ENCODE peak calls at places on chromosome 10, in nine cellular contexts. G is fibroblast of lung; R is H1; F is brain microvascular endothelial cell; Z is HL-60; Y is neural progenitor cell; A is CD8-positive, alpha-beta T cell; U is AG04450; S is hepatocyte. I is an unnamed sample.

GRCh38 chr10:29142516-29143314 is 146.2 kb upstream of the LYZL1 start:
- DNase-seq in S (peak), Y (peak), F (no peak), G (no peak), R (peak), U (no peak), Z (no peak), A (no peak), I (no peak)

GRCh38 chr10:131177431-131178327 is 133.8 kb downstream of the TCERG1L start:
- DNase-seq in R (peak), G (no peak), U (no peak), Y (no peak), Z (no peak), A (no peak), F (no peak), S (peak), I (no peak)

GRCh38 chr10:124722812-124723783 is 21.1 kb downstream of the FAM53B start:
- DNase-seq in S (no peak), G (no peak), Y (no peak), Z (no peak), R (no peak), F (no peak), U (no peak), A (no peak), I (no peak)

GRCh38 chr10:71267508-71268240 is 51.4 kb upstream of the SLC29A3 start:
- DNase-seq in U (no peak), A (no peak), F (no peak), Y (no peak), G (no peak), Z (no peak), S (no peak), R (no peak), I (no peak)

GRCh38 chr10:5948999-5949759 is 28.2 kb downstream of the IL15RA start:
- DNase-seq in Z (no peak), R (peak), F (peak), G (peak), U (peak), S (peak), Y (peak), A (no peak), I (peak)

GRCh38 chr10:125116041-125116649 is 44.2 kb downstream of the CTBP2 start:
- DNase-seq in Z (no peak), A (no peak), S (no peak), U (no peak), Y (no peak), R (no peak), G (no peak), F (no peak), I (no peak)

GRCh38 chr10:1070939-1071338 is 14.8 kb downstream of the WDR37 start:
- DNase-seq in Y (no peak), G (peak), F (peak), S (no peak), R (no peak), A (no peak), U (no peak), Z (no peak), I (peak)

GRCh38 chr10:20888620-20889337 is 8.3 kb downstream of the NEBL start:
- DNase-seq in Z (no peak), G (no peak), A (no peak), Y (no peak), R (no peak), F (no peak), U (no peak), S (no peak), I (no peak)

GRCh38 chr10:80359644-80360043 is 3.1 kb downstream of the DYDC2 start:
- DNase-seq in A (no peak), U (no peak), F (no peak), Z (no peak), R (no peak), G (no peak), S (no peak), Y (no peak), I (no peak)

GRCh38 chr10:129703287-129704137 is 236.5 kb downstream of the MGMT start:
- DNase-seq in F (no peak), A (no peak), R (no peak), Y (no peak), S (no peak), Z (no peak), U (no peak), G (no peak), I (no peak)

GRCh38 chr10:29646238-29646902 is 11.6 kb upstream of the SVIL start:
- DNase-seq in F (peak), R (no peak), A (no peak), U (no peak), S (peak), Y (peak), Z (no peak), G (peak), I (peak)

GRCh38 chr10:124995605-124996004 is 53.7 kb downstream of the ZRANB1 start:
- DNase-seq in A (no peak), Y (no peak), F (no peak), Z (no peak), R (peak), U (no peak), S (no peak), G (no peak), I (no peak)

GRCh38 chr10:126904807-126905686 is at the start of gene DOCK1:
- DNase-seq in G (peak), A (no peak), R (peak), F (peak), S (peak), Y (peak), Z (no peak), U (peak), I (peak)

GRCh38 chr10:111600772-111601171 is 523.9 kb downstream of the ADRA2A start:
- DNase-seq in F (no peak), A (no peak), R (no peak), Z (no peak), G (no peak), U (no peak), S (peak), Y (peak), I (no peak)

GRCh38 chr10:62934258-62934657 is 118.1 kb upstream of the EGR2 start:
- DNase-seq in F (no peak), A (no peak), Z (no peak), S (no peak), Y (no peak), G (peak), U (no peak), R (no peak), I (peak)

GRCh38 chr10:59971915-59972314 is 65.6 kb upstream of the CCDC6 start:
- DNase-seq in Y (peak), S (peak), R (no peak), F (peak), G (peak), A (no peak), U (no peak), Z (no peak), I (peak)

GRCh38 chr10:119896937-119897336 is 4.4 kb downstream of the SEC23IP start:
- DNase-seq in Y (no peak), A (no peak), U (no peak), G (no peak), F (no peak), Z (no peak), S (peak), R (no peak), I (no peak)

GRCh38 chr10:125260260-125260659 is 99.9 kb upstream of the CTBP2 start:
- DNase-seq in Z (no peak), R (peak), A (no peak), U (no peak), G (no peak), S (no peak), Y (no peak), F (no peak), I (no peak)

GRCh38 chr10:97481071-97481470 is 17.2 kb downstream of the MMS19 start:
- DNase-seq in A (no peak), S (no peak), R (no peak), Z (no peak), U (no peak), G (no peak), Y (no peak), F (no peak), I (no peak)

GRCh38 chr10:5502903-5503835 is 3.8 kb upstream of the CALML5 start:
- DNase-seq in R (no peak), G (no peak), S (peak), F (no peak), A (no peak), Y (no peak), Z (no peak), U (no peak), I (no peak)

GRCh38 chr10:44799971-44800370 is 111.2 kb upstream of the TMEM72 start:
- DNase-seq in A (no peak), U (no peak), R (no peak), G (peak), Z (no peak), S (no peak), Y (no peak), F (no peak), I (peak)

GRCh38 chr10:120475844-120476791 is 19.1 kb downstream of the PLPP4 start:
- DNase-seq in G (peak), Y (no peak), F (no peak), Z (no peak), S (no peak), R (peak), A (no peak), U (no peak), I (peak)

DNA sequence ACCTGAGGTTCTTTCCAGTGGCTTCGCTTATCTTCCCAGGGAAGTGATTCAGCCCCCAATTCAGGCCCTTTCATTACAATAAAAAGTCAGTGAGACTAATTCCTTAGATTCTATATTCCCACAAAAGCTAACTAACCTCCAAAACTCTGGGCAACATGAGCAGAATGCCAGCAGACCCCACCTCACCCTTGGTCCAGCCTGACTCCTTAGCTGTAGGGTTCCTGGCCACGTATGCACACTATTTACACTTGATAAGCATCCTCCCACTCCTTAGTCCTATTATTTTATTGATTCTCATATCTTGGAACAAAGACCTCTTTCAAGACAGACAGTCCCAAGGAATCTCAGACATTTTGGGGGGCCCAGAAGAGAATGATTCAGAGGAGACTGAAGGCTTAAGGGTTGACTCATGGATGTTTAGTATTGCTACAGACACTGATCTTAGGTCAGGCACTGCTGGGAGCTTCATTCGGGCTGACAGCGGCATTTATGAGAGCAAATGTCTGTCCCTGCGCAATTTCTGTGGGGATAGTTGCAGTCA is 162.6 kb upstream of the GDF10 start:
- DNase-seq in Z (no peak), R (no peak), S (peak), F (peak), Y (no peak), G (peak), A (no peak), U (peak), I (peak)
- H3K4me3 ChIP-seq in Z (no peak), R (no peak), S (no peak), F (peak), Y (no peak), G (peak), A (no peak), U (peak), I (peak)

GRCh38 chr10:35449944-35450343 is 113.6 kb downstream of the CCNY start:
- DNase-seq in Y (no peak), U (no peak), Z (no peak), A (no peak), F (no peak), R (no peak), G (no peak), S (no peak), I (no peak)
- H3K27ac ChIP-seq in Y (no peak), U (no peak), Z (no peak), A (no peak), F (no peak), R (no peak), G (no peak), S (no peak), I (no peak)

GRCh38 chr10:100970914-100971811 is 1.9 kb downstream of the SEMA4G start:
- DNase-seq in G (no peak), R (no peak), Y (no peak), U (no peak), A (no peak), S (peak), Z (no peak), F (no peak), I (no peak)

GRCh38 chr10:100970076-100970913 is 991 bp downstream of the SEMA4G start:
- DNase-seq in A (no peak), Z (no peak), Y (peak), R (peak), U (no peak), S (peak), F (no peak), G (no peak), I (no peak)

GRCh38 chr10:100968037-100968736 is 1.1 kb upstream of the SEMA4G start:
- DNase-seq in F (no peak), A (no peak), Z (no peak), Y (no peak), U (no peak), S (no peak), R (no peak), G (no peak), I (no peak)

GRCh38 chr10:100968839-100969174 is 497 bp upstream of the SEMA4G start:
- DNase-seq in S (no peak), Z (no peak), F (no peak), A (no peak), G (no peak), U (no peak), R (no peak), Y (no peak), I (no peak)

GRCh38 chr10:100969175-100970075 is at the start of gene SEMA4G:
- DNase-seq in F (peak), Y (peak), A (peak), Z (no peak), G (peak), R (peak), U (no peak), S (peak), I (no peak)
- TF ChIP-seq CTCF in F (peak), Y (peak), A (peak), Z (peak), G (peak), R (peak), U (peak), S (peak), I (peak)

DNA sequence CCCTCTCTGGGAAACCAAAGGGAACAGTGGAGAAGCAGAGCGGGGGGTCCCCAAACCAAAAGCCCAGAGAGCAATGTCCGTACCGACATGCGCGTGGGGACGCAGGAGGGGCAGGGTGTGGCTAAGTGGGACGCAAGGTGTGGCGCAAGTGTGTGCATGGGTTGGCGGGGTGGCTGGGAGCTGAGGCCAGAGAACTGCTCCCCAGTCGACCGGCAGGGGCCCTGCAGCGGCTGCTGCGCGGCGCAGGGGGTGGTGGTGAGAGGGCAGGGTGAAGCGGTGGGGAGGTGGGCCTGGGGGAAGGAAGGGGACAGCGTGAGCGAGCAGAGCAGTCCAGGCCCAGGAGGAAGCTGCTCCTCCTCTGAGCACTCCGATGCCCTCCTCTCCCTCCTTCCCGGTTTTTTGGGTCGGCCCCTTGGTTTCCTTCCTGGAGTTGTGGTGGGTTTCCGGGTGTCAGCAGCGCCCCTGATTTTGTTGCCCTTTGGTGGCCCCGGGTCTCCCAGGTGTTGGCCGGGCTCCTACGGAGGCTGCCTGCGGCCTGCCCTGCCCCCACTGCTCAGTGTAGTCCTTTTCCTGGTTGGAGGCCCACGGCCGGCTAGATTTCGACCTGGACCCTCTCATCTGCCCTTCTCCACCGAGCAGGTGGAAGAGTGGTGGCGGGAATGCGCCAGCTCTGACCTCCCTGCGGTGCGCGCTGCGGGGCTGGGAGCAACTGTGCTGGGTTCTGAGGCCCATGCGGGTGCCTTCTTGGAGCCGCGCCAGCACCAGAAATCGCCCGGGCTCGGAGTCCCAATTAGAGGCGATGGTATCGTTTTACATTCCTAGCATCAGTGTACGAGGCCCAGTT is 40.5 kb upstream of the COMTD1 start:
- DNase-seq in Z (no peak), R (peak), G (no peak), S (no peak), U (no peak), A (no peak), Y (no peak), F (no peak), I (no peak)
- H3K4me3 ChIP-seq in Z (no peak), R (no peak), G (no peak), S (no peak), U (no peak), A (no peak), Y (no peak), F (no peak), I (no peak)

I was measured in astrocyte.